ENCODE peak calls at places on chromosomes 6 and 20, in five cellular contexts. D is neural progenitor cell, V is fibroblast of gingiva, B is NCI-H2107, C is amygdala. J is an unnamed sample.

GRCh38 chr6:146029573-146030184 is 817 bp downstream of the GRM1 start:
- DNase-seq in D (no peak), V (no peak), B (no peak), C (no peak), J (no peak)

GRCh38 chr20:40592891-40593290 is 96.1 kb downstream of the MAFB start:
- DNase-seq in D (no peak), V (no peak), B (no peak), C (no peak), J (no peak)

GRCh38 chr6:87561012-87561411 is 28.8 kb downstream of the RARS2 start:
- DNase-seq in D (no peak), V (no peak), B (no peak), C (no peak), J (no peak)

GRCh38 chr6:168735268-168735949 is 294.4 kb downstream of the SMOC2 start:
- DNase-seq in D (no peak), V (no peak), B (no peak), C (no peak), J (no peak)

GRCh38 chr6:170073846-170074245 is 217.0 kb downstream of the DLL1 start:
- DNase-seq in D (no peak), V (no peak), B (no peak), C (no peak), J (no peak)

GRCh38 chr6:25485820-25486559 is 166.0 kb upstream of the SCGN start:
- DNase-seq in D (no peak), V (no peak), B (peak), C (no peak), J (no peak)

GRCh38 chr20:39291301-39291700 is 329.2 kb downstream of the DHX35 start:
- DNase-seq in D (no peak), V (no peak), B (no peak), C (no peak), J (no peak)

GRCh38 chr6:94636780-94637385 is 940.5 kb upstream of the MANEA start:
- DNase-seq in D (peak), V (no peak), B (no peak), C (no peak), J (no peak)

J was measured in anterior cingulate cortex.